ENCODE peak calls at places on chromosomes 16 and 17, in four cellular contexts. One of them, this sample, is unnamed.

GRCh38 chr16:10150906-10151305 is 31.3 kb downstream of the GRIN2A start:
- DNase-seq in K562: no peak
- DNase-seq in HepG2: no peak
- DNase-seq in GM12878: no peak
- DNase-seq in this sample: no peak

GRCh38 chr17:83155128-83156081 is 76.0 kb downstream of the METRNL start:
- DNase-seq in GM12878: no peak
- DNase-seq in K562: no peak
- DNase-seq in HepG2: no peak
- DNase-seq in this sample: no peak

GRCh38 chr17:78172284-78173024 is 4.1 kb downstream of the SYNGR2 start:
- DNase-seq in HepG2: no peak
- DNase-seq in GM12878: no peak
- DNase-seq in K562: no peak
- DNase-seq in this sample: no peak

GRCh38 chr16:88651276-88651988 is 579 bp upstream of the CYBA start:
- DNase-seq in K562: peak
- DNase-seq in HepG2: peak
- DNase-seq in GM12878: peak
- DNase-seq in this sample: no peak

GRCh38 chr16:7140899-7141298 is 191.7 kb upstream of the RBFOX1 start:
- DNase-seq in K562: no peak
- DNase-seq in GM12878: no peak
- DNase-seq in HepG2: no peak
- DNase-seq in this sample: no peak

GRCh38 chr17:65131946-65132345 is 5.2 kb upstream of the RGS9 start:
- DNase-seq in GM12878: no peak
- DNase-seq in HepG2: peak
- DNase-seq in K562: no peak
- DNase-seq in this sample: no peak

GRCh38 chr17:149231-149630 is 11.9 kb downstream of the SCGB1C2 start:
- DNase-seq in GM12878: no peak
- DNase-seq in HepG2: no peak
- DNase-seq in K562: no peak
- DNase-seq in this sample: no peak

GRCh38 chr17:81387235-81388060 is 7.8 kb upstream of the BAHCC1 start:
- DNase-seq in GM12878: no peak
- DNase-seq in K562: no peak
- DNase-seq in HepG2: no peak
- DNase-seq in this sample: peak

GRCh38 chr16:56708418-56708817 is 21.5 kb upstream of the NUP93 start:
- DNase-seq in K562: no peak
- DNase-seq in HepG2: no peak
- DNase-seq in GM12878: no peak
- DNase-seq in this sample: no peak

GRCh38 chr16:89491238-89491869 is 993 bp upstream of the ANKRD11 start:
- DNase-seq in K562: no peak
- DNase-seq in GM12878: no peak
- DNase-seq in HepG2: peak
- DNase-seq in this sample: no peak

GRCh38 chr17:4747847-4748246 is 8.1 kb upstream of the CXCL16 start:
- DNase-seq in HepG2: no peak
- DNase-seq in GM12878: no peak
- DNase-seq in K562: no peak
- DNase-seq in this sample: no peak

GRCh38 chr16:56277040-56277439 is 85.8 kb downstream of the GNAO1 start:
- DNase-seq in HepG2: peak
- DNase-seq in GM12878: no peak
- DNase-seq in K562: no peak
- DNase-seq in this sample: peak

GRCh38 chr16:67727521-67728485 is 8.7 kb upstream of the GFOD2 start:
- DNase-seq in GM12878: no peak
- DNase-seq in HepG2: no peak
- DNase-seq in K562: no peak
- DNase-seq in this sample: no peak

GRCh38 chr16:77876776-77877175 is 88.4 kb downstream of the VAT1L start:
- DNase-seq in K562: no peak
- DNase-seq in HepG2: no peak
- DNase-seq in GM12878: no peak
- DNase-seq in this sample: no peak

GRCh38 chr16:22063888-22064467 is 28.4 kb upstream of the VWA3A start:
- DNase-seq in HepG2: no peak
- DNase-seq in GM12878: no peak
- DNase-seq in K562: no peak
- DNase-seq in this sample: no peak
- TF ChIP-seq FOXM1 in HepG2: no peak
- TF ChIP-seq FOXM1 in GM12878: no peak
- TF ChIP-seq FOXM1 in K562: no peak
- TF ChIP-seq FOXM1 in this sample: no peak

GRCh38 chr16:22683258-22683657 is 130.7 kb upstream of the HS3ST2 start:
- DNase-seq in HepG2: no peak
- DNase-seq in K562: no peak
- DNase-seq in GM12878: no peak
- DNase-seq in this sample: no peak

GRCh38 chr16:22683730-22684280 is 130.2 kb upstream of the HS3ST2 start:
- DNase-seq in GM12878: no peak
- DNase-seq in K562: no peak
- DNase-seq in HepG2: no peak
- DNase-seq in this sample: no peak

GRCh38 chr16:22687031-22687530 is 126.9 kb upstream of the HS3ST2 start:
- DNase-seq in K562: no peak
- DNase-seq in GM12878: no peak
- DNase-seq in HepG2: no peak
- DNase-seq in this sample: no peak

GRCh38 chr16:22684282-22685161 is 129.4 kb upstream of the HS3ST2 start:
- DNase-seq in K562: no peak
- DNase-seq in HepG2: no peak
- DNase-seq in GM12878: no peak
- DNase-seq in this sample: no peak

DNA sequence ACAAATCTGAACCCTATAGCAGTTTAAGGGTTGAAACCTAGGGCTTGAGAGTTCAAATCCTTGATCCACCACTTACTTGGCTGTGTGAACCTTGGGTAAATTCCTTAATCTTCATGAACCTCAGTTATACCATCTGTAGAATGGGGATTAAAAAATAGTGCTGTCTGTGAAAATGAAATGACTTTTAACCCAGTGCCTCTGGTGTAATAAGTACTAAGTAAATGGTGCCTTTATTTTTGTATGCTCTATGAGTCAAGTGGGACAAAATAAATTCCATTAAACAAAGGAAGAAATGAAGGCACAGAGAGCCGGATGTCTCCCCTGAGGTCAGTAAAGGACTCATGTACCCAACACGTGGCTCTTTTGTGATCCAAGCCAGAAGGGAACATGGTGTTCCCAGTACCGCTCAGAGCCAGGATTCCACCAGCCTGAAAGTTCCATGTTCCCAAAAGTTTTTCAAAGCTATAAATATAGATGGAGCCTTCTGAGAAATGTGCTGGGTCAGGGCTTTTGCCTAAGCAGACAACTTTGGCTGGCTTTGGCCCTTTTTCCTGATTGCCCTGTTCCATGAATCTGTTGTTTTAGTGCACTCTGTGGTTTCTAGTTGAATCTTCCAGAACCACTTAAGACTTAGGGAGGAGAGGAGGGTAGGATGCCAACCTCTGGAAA is 128.7 kb upstream of the HS3ST2 start:
- DNase-seq in GM12878: no peak
- DNase-seq in HepG2: no peak
- DNase-seq in K562: no peak
- DNase-seq in this sample: no peak
- TF ChIP-seq SP1 in GM12878: no peak
- TF ChIP-seq SP1 in HepG2: no peak
- TF ChIP-seq SP1 in K562: no peak
- TF ChIP-seq SP1 in this sample: no peak

GRCh38 chr16:79013004-79013403 is 587.5 kb downstream of the MAF start:
- DNase-seq in K562: no peak
- DNase-seq in GM12878: no peak
- DNase-seq in HepG2: no peak
- DNase-seq in this sample: no peak
- TF ChIP-seq FOXM1 in K562: no peak
- TF ChIP-seq FOXM1 in GM12878: no peak
- TF ChIP-seq FOXM1 in HepG2: no peak
- TF ChIP-seq FOXM1 in this sample: no peak

DNA sequence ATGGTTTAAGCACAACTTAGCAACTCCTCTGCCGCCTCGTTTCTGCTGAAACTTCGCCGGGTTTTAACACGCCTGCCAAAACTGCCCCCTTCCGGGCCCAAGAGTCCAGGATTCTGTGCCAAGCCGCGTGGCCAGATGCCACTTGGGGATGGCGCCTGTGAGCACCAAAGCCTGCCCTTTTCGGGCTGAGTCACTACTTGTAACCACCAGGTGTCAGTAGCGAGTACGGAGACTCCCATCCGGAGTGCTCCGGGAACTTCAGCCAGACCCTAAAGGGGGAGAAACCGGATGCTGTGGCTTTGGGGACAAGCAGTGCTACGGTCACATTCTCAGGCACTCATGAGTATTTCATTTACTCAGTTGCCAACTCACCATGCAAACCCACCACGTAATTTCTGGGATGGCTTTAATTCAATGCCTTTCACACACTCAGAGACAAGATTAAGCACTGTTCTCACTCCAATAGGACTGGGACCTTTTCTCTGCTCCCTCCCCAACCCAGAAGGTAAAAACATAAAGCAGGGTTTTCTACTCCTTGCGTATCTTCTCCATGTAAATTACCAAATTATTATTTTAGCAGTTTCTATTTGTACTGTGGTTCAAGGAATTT is 7.7 kb downstream of the PMP22 start:
- DNase-seq in K562: peak
- DNase-seq in HepG2: peak
- DNase-seq in GM12878: peak
- DNase-seq in this sample: peak
- TF ChIP-seq SP1 in K562: no peak
- TF ChIP-seq SP1 in HepG2: no peak
- TF ChIP-seq SP1 in GM12878: no peak
- TF ChIP-seq SP1 in this sample: no peak